ENCODE peak calls at places on chromosomes 2 and 18, in six cellular contexts. O is IMR-90, N is heart left ventricle, M is K562, R is transverse colon, Q is gastrocnemius medialis. J is an unnamed sample.

GRCh38 chr2:86787701-86788100 is 3.0 kb downstream of the CD8A start:
- DNase-seq in O (no peak), R (no peak), Q (no peak), M (no peak), N (peak; percentile 71), J (no peak)

GRCh38 chr2:229714080-229714735 is at the start of gene DNER:
- DNase-seq in Q (no peak), O (no peak), M (peak; percentile 78), R (peak; percentile 20), N (no peak), J (peak; percentile 66)

GRCh38 chr2:51213826-51214225 is 181.9 kb upstream of the NRXN1 start:
- DNase-seq in Q (no peak), O (peak; percentile 54), N (no peak), M (no peak), R (no peak), J (no peak)

GRCh38 chr18:54662986-54663385 is 71.9 kb downstream of the DYNAP start:
- DNase-seq in M (no peak), R (no peak), N (no peak), O (no peak), Q (no peak), J (no peak)

GRCh38 chr2:13585732-13586131 is 869.0 kb downstream of the TRIB2 start:
- DNase-seq in Q (no peak), M (no peak), O (no peak), N (no peak), R (no peak), J (no peak)

GRCh38 chr2:192123847-192124246 is 70.9 kb downstream of the TMEFF2 start:
- DNase-seq in O (peak; percentile 4), M (no peak), R (no peak), Q (peak; percentile 48), N (no peak), J (no peak)

GRCh38 chr18:28269750-28270149 is 92.8 kb upstream of the CDH2 start:
- DNase-seq in O (no peak), R (no peak), M (no peak), Q (no peak), N (no peak), J (no peak)

GRCh38 chr2:181955010-181955409 is 30.6 kb upstream of the PPP1R1C start:
- DNase-seq in M (no peak), Q (no peak), O (peak; percentile 82), R (no peak), N (no peak), J (no peak)

GRCh38 chr18:44632469-44633145 is 48.1 kb upstream of the SETBP1 start:
- DNase-seq in N (no peak), O (no peak), M (no peak), Q (no peak), R (no peak), J (no peak)

GRCh38 chr2:1709970-1710560 is 34.2 kb downstream of the PXDN start:
- DNase-seq in Q (no peak), R (no peak), N (no peak), M (no peak), O (no peak), J (no peak)

GRCh38 chr2:121561617-121562268 is 31.1 kb downstream of the RNU4ATAC start:
- DNase-seq in N (no peak), R (no peak), M (no peak), O (peak; percentile 65), Q (peak; percentile 39), J (no peak)

GRCh38 chr2:174343638-174344455 is 9.1 kb downstream of the SP9 start:
- DNase-seq in R (no peak), N (no peak), M (no peak), O (no peak), Q (no peak), J (no peak)

GRCh38 chr2:72630767-72631166 is 195.1 kb downstream of the EXOC6B start:
- DNase-seq in R (no peak), M (no peak), O (peak; percentile 49), Q (no peak), N (no peak), J (no peak)

GRCh38 chr18:12580630-12581342 is 77.1 kb downstream of the SPIRE1 start:
- DNase-seq in Q (no peak), R (no peak), N (no peak), O (no peak), M (no peak), J (peak; percentile 56)

GRCh38 chr2:163347982-163348842 is 387.6 kb downstream of the FIGN start:
- DNase-seq in N (peak; percentile 80), R (peak; percentile 48), O (peak; percentile 87), M (no peak), Q (peak; percentile 65), J (peak; percentile 72)

GRCh38 chr2:240916571-240917008 is 10.5 kb downstream of the CROCC2 start:
- DNase-seq in M (peak; percentile 26), R (no peak), N (peak; percentile 87), Q (peak; percentile 39), O (peak; percentile 84), J (peak; percentile 49)

GRCh38 chr2:230218411-230218810 is 1.4 kb downstream of the SP110 start:
- DNase-seq in R (no peak), M (no peak), O (no peak), Q (no peak), N (no peak), J (no peak)

GRCh38 chr2:38648107-38648761 is 17.7 kb upstream of the GALM start:
- DNase-seq in N (no peak), R (no peak), M (no peak), O (peak; percentile 22), Q (peak; percentile 33), J (peak; percentile 15)

GRCh38 chr2:105739408-105739807 is 5.3 kb upstream of the NCK2 start:
- DNase-seq in N (no peak), M (no peak), R (no peak), Q (no peak), O (no peak), J (no peak)

GRCh38 chr2:66433945-66434678 is 813 bp upstream of the MEIS1 start:
- DNase-seq in Q (no peak), N (peak; percentile 58), O (peak; percentile 76), M (peak; percentile 39), R (peak; percentile 53), J (peak; percentile 82)

GRCh38 chr18:59660976-59661743 is 36.1 kb downstream of the CCBE1 start:
- DNase-seq in O (peak; percentile 69), Q (no peak), R (no peak), M (no peak), N (no peak), J (no peak)

GRCh38 chr2:186068154-186068826 is 329.7 kb downstream of the FSIP2 start:
- DNase-seq in N (peak; percentile 28), M (no peak), O (no peak), R (no peak), Q (no peak), J (no peak)

GRCh38 chr18:59718108-59719057 is 21.2 kb upstream of the CCBE1 start:
- DNase-seq in O (peak; percentile 95), Q (no peak), M (no peak), N (no peak), R (no peak), J (no peak)

GRCh38 chr2:36449943-36450392 is 94.4 kb downstream of the CRIM1 start:
- DNase-seq in R (no peak), M (no peak), N (no peak), Q (peak; percentile 20), O (peak; percentile 58), J (no peak)

GRCh38 chr18:49691177-49691608 is 122.1 kb downstream of the ACAA2 start:
- DNase-seq in N (peak; percentile 67), M (no peak), R (no peak), Q (no peak), O (peak; percentile 93), J (no peak)

GRCh38 chr2:120589782-120590608 is 145.7 kb upstream of the GLI2 start:
- DNase-seq in O (peak; percentile 98), N (no peak), R (no peak), M (no peak), Q (no peak), J (no peak)

DNA sequence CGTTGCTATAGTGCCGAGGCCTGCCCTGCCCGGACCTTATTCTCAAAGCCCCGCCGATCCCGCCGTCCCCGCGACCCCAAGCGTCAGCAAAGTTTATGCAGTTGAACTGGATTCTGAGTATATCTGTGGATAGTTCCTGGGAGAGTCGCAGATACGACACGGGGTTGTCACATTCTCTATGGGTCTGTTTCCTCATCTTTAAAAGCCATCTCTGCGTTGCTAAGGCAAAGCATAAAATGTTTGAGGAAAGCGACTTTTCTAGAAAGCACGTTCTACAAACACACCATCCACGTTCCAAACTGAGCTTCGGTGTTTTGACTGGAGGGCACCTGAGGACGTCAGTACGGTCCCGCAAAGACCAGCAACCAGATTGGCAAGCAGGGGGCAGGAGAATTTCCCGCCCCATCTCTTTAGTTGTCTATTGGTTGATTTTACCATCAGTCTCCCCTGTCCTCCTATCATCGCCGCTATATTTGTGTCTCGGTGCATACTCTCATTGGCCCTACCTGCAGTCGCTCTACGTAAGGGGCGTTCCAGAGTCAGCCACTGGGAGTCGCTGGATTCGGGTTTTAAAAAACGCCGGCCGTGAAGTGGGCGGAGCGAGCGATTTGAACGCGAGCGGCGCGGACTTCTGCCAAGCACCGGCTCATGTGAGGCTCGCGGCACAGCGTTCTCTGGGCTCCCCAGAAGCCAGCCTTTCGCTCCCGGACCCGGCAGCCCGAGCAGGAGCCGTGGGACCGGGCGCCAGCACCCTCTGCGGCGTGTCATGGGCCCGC is at the start of gene CENPA:
- DNase-seq in N (peak; percentile 97), M (peak; percentile 100), Q (peak; percentile 98), R (peak; percentile 98), O (peak; percentile 100), J (peak; percentile 99)
- TF ChIP-seq CTCF in N (peak; percentile 17), M (no peak), Q (peak; percentile 40), R (peak; percentile 31), O (peak; percentile 23), J (peak; percentile 60)

GRCh38 chr2:25251461-25252273 is 83.3 kb upstream of the POMC start:
- DNase-seq in N (peak; percentile 59), R (peak; percentile 53), Q (no peak), O (peak; percentile 7), M (peak; percentile 75), J (peak; percentile 47)
- TF ChIP-seq POLR2A in N (peak; percentile 8), R (peak; percentile 22), Q (no peak), O (no peak), M (peak; percentile 41), J (peak; percentile 44)

DNA sequence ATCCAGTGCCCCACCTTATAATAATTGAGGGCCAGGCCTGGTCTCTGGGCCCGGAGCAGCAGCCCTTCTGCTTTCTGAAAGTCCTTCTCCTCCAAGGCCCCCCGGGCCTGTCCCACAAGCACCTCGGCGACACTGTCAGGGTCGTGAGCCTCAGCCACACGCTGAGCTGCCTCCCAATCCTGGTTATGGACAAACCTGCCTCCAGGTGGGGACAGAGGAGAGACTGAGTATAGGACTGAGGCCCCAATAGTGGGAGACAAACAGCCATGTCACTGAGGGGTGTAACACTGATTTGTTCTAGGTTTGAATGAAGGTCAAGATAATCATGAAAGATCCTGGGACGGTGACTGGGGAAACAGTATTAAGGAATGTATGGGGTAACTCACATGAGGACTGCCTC is 11.8 kb downstream of the KRTCAP3 start:
- DNase-seq in O (no peak), R (no peak), N (no peak), Q (no peak), M (no peak), J (no peak)
- H3K4me1 ChIP-seq in O (no peaks in the 10 kb centered on the region), R (no peaks in the 10 kb centered on the region), N (no peaks in the 10 kb centered on the region), Q (no peaks in the 10 kb centered on the region), M (no peaks in the 10 kb centered on the region), J (no peaks in the 10 kb centered on the region)

DNA sequence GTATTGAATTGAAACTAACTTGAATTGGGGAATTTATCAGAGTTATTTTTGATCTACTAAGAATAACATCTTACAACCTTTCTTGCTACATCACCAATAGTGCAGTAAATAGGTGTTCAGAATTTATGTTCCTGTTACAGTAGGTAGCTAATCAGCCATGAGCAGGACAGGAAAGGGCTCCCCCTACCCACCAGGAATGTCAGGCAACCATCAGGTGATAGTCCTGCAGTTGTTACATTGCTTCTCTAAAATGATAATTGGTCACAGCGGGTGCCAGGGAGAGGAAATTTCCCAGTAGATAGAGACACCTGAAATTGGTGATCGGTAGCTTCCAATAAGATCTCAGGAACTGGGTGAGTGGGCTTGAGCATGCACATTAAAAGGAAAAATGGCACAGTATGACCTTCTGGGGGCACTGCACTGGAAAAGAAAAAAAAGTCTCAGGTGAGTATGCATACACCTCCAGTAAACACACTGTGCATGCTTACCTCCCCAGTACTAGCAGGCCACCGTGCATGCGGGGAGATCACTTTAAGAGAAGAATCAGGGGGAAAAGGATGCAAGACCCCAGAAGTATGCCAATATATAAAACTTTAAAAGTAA is 1092.0 kb upstream of the LRRTM1 start:
- DNase-seq in R (no peak), Q (no peak), N (no peak), O (no peak), M (no peak), J (no peak)
- TF ChIP-seq CTCF in R (no peak), Q (no peak), N (no peak), O (no peak), M (no peak), J (no peak)